ENCODE peak calls at places on chromosomes 4 and X, in nine cellular contexts. F is AG09309, K is fibroblast of pulmonary artery, H is choroid plexus epithelial cell, M is AG04449, Y is GM12878, V is cardiac fibroblast, Q is HFF-Myc, Z is heart right ventricle. I is an unnamed sample.

GRCh38 chrX:17377795-17378194 is 2.8 kb downstream of the NHS start:
- DNase-seq in F (no peak), K (no peak), H (peak), M (no peak), Y (no peak), V (peak), Q (no peak), Z (no peak), I (peak)

GRCh38 chr4:41476310-41476709 is 61.6 kb upstream of the LIMCH1 start:
- DNase-seq in F (no peak), K (no peak), H (no peak), M (no peak), Y (no peak), V (no peak), Q (no peak), Z (no peak), I (no peak)

GRCh38 chrX:9842541-9842940 is 56.3 kb downstream of the SHROOM2 start:
- DNase-seq in F (no peak), K (no peak), H (no peak), M (no peak), Y (no peak), V (no peak), Q (no peak), Z (no peak), I (no peak)

GRCh38 chr4:142452132-142452855 is 393.8 kb downstream of the INPP4B start:
- DNase-seq in F (peak), K (peak), H (no peak), M (no peak), Y (no peak), V (peak), Q (no peak), Z (no peak), I (peak)

GRCh38 chr4:85825937-85826678 is 351.2 kb downstream of the ARHGAP24 start:
- DNase-seq in F (peak), K (peak), H (peak), M (no peak), Y (no peak), V (peak), Q (peak), Z (peak), I (peak)

GRCh38 chr4:77650787-77651186 is 45.2 kb downstream of the CXCL13 start:
- DNase-seq in F (no peak), K (no peak), H (peak), M (no peak), Y (no peak), V (no peak), Q (no peak), Z (no peak), I (no peak)

GRCh38 chr4:81802308-81802846 is 330.7 kb upstream of the RASGEF1B start:
- DNase-seq in F (no peak), K (no peak), H (no peak), M (no peak), Y (no peak), V (no peak), Q (no peak), Z (no peak), I (no peak)

GRCh38 chrX:30895331-30895730 is 6.3 kb upstream of the TAB3 start:
- DNase-seq in F (no peak), K (no peak), H (no peak), M (no peak), Y (no peak), V (no peak), Q (no peak), Z (no peak), I (no peak)

GRCh38 chr4:3219761-3220481 is 29.0 kb upstream of the MSANTD1 start:
- DNase-seq in F (no peak), K (no peak), H (no peak), M (no peak), Y (no peak), V (no peak), Q (no peak), Z (no peak), I (no peak)

DNA sequence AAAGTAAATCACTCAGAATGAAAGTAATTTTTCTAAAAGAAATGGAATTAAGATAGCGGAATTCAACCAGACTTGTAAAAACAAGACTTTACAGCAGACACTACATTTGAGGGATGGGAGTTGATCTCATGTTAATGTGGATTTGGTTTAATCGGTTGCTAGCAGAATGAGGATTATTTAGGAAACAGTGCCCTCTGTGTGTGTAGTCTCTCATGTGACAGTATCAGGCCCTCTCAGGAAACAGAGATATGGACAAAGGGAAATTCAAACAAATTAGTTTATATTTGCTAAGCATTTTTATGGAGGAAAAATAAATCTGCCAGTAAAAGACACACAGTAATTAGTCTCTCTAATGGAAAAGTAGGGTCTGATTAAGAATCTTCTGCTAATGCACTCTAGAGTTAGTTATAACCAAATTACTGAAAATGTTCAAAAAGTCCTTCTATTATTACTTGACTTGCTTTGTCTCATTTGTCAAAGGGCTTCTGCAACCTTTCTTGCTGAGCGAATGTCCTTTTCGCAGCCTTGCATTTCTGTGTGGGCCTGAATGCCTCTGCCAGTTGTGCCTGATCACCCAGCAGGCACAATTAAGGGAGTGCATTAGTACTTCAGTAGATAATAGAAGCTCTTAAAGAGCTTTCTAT is 1282.3 kb upstream of the TENM3 start:
- DNase-seq in F (no peak), K (no peak), H (no peak), M (no peak), Y (no peak), V (no peak), Q (no peak), Z (no peak), I (peak)
- TF ChIP-seq CTCF in F (peak), K (no peak), H (no peak), M (no peak), Y (no peak), V (no peak), Q (no peak), Z (no peak), I (peak)

GRCh38 chrX:118502121-118502794 is 6.6 kb downstream of the DOCK11 start:
- DNase-seq in F (no peak), K (no peak), H (peak), M (no peak), Y (no peak), V (peak), Q (no peak), Z (no peak), I (no peak)
- H3K4me3 ChIP-seq in F (no peak), K (no peak), H (no peak), M (no peak), Y (no peak), V (no peak), Q (no peak), Z (no peak), I (no peak)

DNA sequence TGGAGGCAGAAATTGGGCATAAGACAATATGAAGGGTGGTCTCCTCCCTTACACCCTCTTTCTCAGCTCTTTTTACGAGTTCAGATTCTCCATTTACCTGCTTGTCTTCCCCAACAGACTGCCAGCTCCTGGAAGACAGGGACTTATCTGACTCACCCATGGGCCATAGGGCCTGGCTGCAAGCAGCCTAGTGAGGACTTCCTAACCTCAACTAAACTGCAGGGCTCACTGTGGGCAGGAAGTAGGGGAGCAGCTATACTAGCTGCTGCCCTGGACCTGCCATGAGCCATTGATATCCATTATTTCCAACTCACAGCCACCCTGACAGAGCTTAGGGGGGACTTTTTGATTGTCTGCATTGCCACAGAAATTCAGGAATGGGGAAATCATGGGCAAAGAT is 11.5 kb upstream of the ZNF718 start:
- DNase-seq in F (no peak), K (no peak), H (no peak), M (no peak), Y (no peak), V (no peak), Q (no peak), Z (no peak), I (no peak)
- TF ChIP-seq CTCF in F (no peak), K (no peak), H (no peak), M (no peak), Y (no peak), V (no peak), Q (no peak), Z (no peak), I (no peak)

GRCh38 chrX:40145001-40145631 is 47.4 kb upstream of the BCOR start:
- DNase-seq in F (no peak), K (no peak), H (no peak), M (no peak), Y (no peak), V (no peak), Q (peak), Z (no peak), I (no peak)
- H3K4me3 ChIP-seq in F (peak), K (no peak), H (peak), M (peak), Y (no peak), V (no peak), Q (peak), Z (peak), I (peak)

GRCh38 chrX:48826135-48826875 is at the start of gene ERAS:
- DNase-seq in F (no peak), K (no peak), H (no peak), M (no peak), Y (no peak), V (no peak), Q (no peak), Z (no peak), I (no peak)
- TF ChIP-seq CTCF in F (no peak), K (no peak), H (no peak), M (no peak), Y (peak), V (no peak), Q (no peak), Z (no peak), I (no peak)

GRCh38 chrX:14673764-14674163 is 144.4 kb downstream of the GLRA2 start:
- DNase-seq in F (peak), K (peak), H (peak), M (peak), Y (peak), V (peak), Q (peak), Z (no peak), I (peak)
- H3K4me3 ChIP-seq in F (no peak), K (no peak), H (no peak), M (no peak), Y (no peak), V (no peak), Q (no peak), Z (no peak), I (no peak)

DNA sequence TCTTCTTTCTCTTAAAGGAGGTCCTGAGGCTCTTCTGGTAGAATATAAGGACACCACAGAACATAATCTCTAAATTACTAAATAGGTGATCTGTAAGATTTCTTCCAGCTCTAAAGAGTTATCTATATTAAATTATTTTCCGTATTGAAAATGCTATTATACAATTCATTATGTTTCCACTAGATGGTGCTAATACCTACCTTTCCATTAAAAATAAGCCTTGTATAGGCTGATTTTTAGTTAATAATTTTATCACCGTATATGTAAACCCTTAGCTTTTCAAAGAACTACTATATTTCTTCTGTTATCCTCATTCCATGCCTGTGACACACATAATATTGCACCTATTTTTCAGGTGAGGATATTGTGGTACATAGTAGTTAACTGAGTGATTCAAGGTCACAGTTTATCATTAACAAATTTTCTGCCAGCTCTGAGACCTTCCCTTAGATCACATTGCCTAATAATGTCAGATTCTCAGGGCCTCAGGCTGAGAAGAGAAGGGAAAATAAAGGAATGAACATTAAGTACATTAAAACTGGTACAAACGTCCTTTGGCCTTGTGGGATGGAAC is 138.8 kb downstream of the TEX11 start:
- DNase-seq in F (no peak), K (peak), H (peak), M (no peak), Y (no peak), V (peak), Q (no peak), Z (no peak), I (peak)
- TF ChIP-seq CTCF in F (peak), K (peak), H (peak), M (no peak), Y (peak), V (peak), Q (peak), Z (peak), I (peak)

GRCh38 chr4:40195182-40196177 is 1.4 kb upstream of the RHOH start:
- DNase-seq in F (no peak), K (no peak), H (no peak), M (no peak), Y (no peak), V (no peak), Q (no peak), Z (no peak), I (no peak)
- H3K4me3 ChIP-seq in F (no peak), K (no peak), H (no peak), M (no peak), Y (peak), V (no peak), Q (no peak), Z (no peak), I (no peak)

GRCh38 chr4:48450740-48451139 is 32.4 kb upstream of the SLC10A4 start:
- DNase-seq in F (no peak), K (no peak), H (no peak), M (no peak), Y (no peak), V (no peak), Q (no peak), Z (no peak), I (no peak)

GRCh38 chr4:48449151-48449550 is 34.0 kb upstream of the SLC10A4 start:
- DNase-seq in F (no peak), K (no peak), H (no peak), M (no peak), Y (no peak), V (no peak), Q (no peak), Z (no peak), I (no peak)

GRCh38 chr4:48439988-48440387 is 43.2 kb upstream of the SLC10A4 start:
- DNase-seq in F (no peak), K (peak), H (peak), M (no peak), Y (no peak), V (no peak), Q (no peak), Z (no peak), I (no peak)

DNA sequence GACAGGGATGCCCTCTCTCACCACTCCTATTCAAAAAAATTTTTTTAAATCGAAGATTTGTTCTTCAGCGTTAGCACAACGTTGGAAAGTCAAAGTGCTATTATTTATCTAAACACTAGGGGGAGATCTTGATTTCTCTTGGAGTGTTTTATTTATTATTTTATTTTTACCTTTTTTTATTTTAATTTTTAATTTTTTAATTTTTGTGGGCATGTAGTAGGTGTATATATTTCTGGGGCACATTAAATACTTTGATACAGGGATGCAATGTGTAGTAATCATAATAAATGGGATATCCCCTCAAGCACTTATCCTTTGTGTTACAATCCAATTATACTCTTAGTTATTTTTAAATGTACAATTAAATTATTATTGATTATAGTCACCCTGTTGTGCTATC is 37.4 kb upstream of the SLC10A4 start:
- DNase-seq in F (no peak), K (peak), H (peak), M (no peak), Y (no peak), V (peak), Q (no peak), Z (no peak), I (peak)
- TF ChIP-seq CTCF in F (peak), K (peak), H (peak), M (no peak), Y (peak), V (peak), Q (peak), Z (peak), I (peak)

DNA sequence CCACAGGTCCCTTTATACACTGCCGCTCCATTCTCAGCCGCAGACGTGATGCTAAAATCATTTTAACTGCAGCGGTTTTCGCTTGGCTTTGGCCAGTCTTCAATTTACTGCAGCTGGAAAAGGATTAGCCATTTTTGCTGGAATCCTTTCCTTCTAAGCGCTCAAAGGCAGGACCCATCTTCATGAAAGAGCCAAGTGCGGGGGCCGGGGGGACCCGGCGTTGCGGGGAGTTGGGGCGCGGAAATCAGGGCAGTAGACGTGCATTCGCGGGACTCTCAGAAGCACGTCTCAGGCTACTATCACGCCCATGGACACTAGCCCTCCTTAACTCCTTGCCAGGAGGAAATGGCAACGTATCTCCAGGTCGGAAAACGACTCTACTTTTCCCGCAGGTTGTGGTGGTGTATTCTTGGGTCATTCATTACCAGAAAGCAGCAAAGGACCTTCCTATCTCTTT is 1.7 kb upstream of the PCDH10 start:
- DNase-seq in F (no peak), K (peak), H (peak), M (no peak), Y (no peak), V (no peak), Q (no peak), Z (no peak), I (no peak)
- H3K4me3 ChIP-seq in F (no peak), K (peak), H (peak), M (peak), Y (no peak), V (peak), Q (peak), Z (peak), I (no peak)